ENCODE peak calls at places on chromosome 5, in four cellular contexts. O is IMR-90, S is K562, Y is HepG2. H is an unnamed sample.

GRCh38 chr5:180209137-180209581 is at the start of gene RASGEF1C:
- DNase-seq in S (peak), Y (peak), O (peak), H (peak)

GRCh38 chr5:163731256-163731655 is 225.8 kb downstream of the MAT2B start:
- DNase-seq in S (no peak), Y (no peak), O (no peak), H (no peak)

GRCh38 chr5:72245517-72246238 is 74.4 kb downstream of the MRPS27 start:
- DNase-seq in O (no peak), Y (no peak), S (no peak), H (no peak)

GRCh38 chr5:161925960-161926359 is 78.0 kb downstream of the GABRA1 start:
- DNase-seq in O (no peak), S (peak), Y (no peak), H (no peak)

GRCh38 chr5:76709762-76710161 is 6.2 kb upstream of the F2R start:
- DNase-seq in S (no peak), Y (no peak), O (peak), H (no peak)

GRCh38 chr5:110639307-110639902 is 87.1 kb downstream of the TMEM232 start:
- DNase-seq in Y (no peak), O (peak), S (no peak), H (no peak)

GRCh38 chr5:124156408-124157027 is 589.9 kb downstream of the ZNF608 start:
- DNase-seq in O (peak), S (no peak), Y (no peak), H (no peak)

GRCh38 chr5:68287976-68288755 is 72.6 kb downstream of the PIK3R1 start:
- DNase-seq in Y (peak), O (peak), S (peak), H (peak)

GRCh38 chr5:25688156-25688555 is 1043.4 kb upstream of the CDH10 start:
- DNase-seq in S (no peak), Y (no peak), O (no peak), H (no peak)

GRCh38 chr5:143541943-143542797 is 138.7 kb upstream of the NR3C1 start:
- DNase-seq in O (no peak), S (no peak), Y (no peak), H (no peak)

GRCh38 chr5:180130291-180130869 is 58.8 kb upstream of the RNF130 start:
- DNase-seq in S (no peak), O (no peak), Y (no peak), H (no peak)

GRCh38 chr5:12704955-12705354 is 800.7 kb upstream of the CTNND2 start:
- DNase-seq in O (no peak), S (no peak), Y (no peak), H (no peak)

GRCh38 chr5:108711898-108712297 is 35.8 kb upstream of the FER start:
- DNase-seq in S (no peak), O (no peak), Y (no peak), H (no peak)

GRCh38 chr5:115600771-115601170 is 1.5 kb downstream of the TICAM2 start:
- DNase-seq in Y (no peak), S (no peak), O (peak), H (no peak)

GRCh38 chr5:6262651-6263363 is 115.5 kb downstream of the MED10 start:
- DNase-seq in O (no peak), Y (no peak), S (no peak), H (no peak)

GRCh38 chr5:76813982-76814562 is 4.8 kb upstream of the F2RL1 start:
- DNase-seq in O (peak), Y (peak), S (no peak), H (peak)

GRCh38 chr5:56632939-56633338 is 182.4 kb upstream of the MAP3K1 start:
- DNase-seq in O (no peak), Y (no peak), S (no peak), H (no peak)

GRCh38 chr5:91477408-91477807 is 94.3 kb upstream of the ARRDC3 start:
- DNase-seq in O (no peak), S (no peak), Y (no peak), H (no peak)

GRCh38 chr5:120207139-120207538 is 257.0 kb upstream of the PRR16 start:
- DNase-seq in S (no peak), O (peak), Y (no peak), H (no peak)

GRCh38 chr5:109354761-109355160 is 55.0 kb downstream of the PJA2 start:
- DNase-seq in S (peak), O (no peak), Y (no peak), H (no peak)

GRCh38 chr5:96855041-96855872 is 21.0 kb upstream of the ERAP2 start:
- DNase-seq in S (peak), O (peak), Y (no peak), H (no peak)

GRCh38 chr5:25754895-25755294 is 1110.1 kb upstream of the CDH10 start:
- DNase-seq in S (peak), Y (peak), O (no peak), H (no peak)

GRCh38 chr5:68554566-68555279 is 339.2 kb downstream of the PIK3R1 start:
- DNase-seq in S (peak), Y (no peak), O (peak), H (no peak)

GRCh38 chr5:179854356-179854755 is 4.3 kb downstream of the MRNIP start:
- DNase-seq in S (no peak), O (no peak), Y (no peak), H (no peak)

GRCh38 chr5:155872801-155873200 is 454.2 kb upstream of the SGCD start:
- DNase-seq in Y (no peak), O (peak), S (no peak), H (no peak)

GRCh38 chr5:15927710-15928380 is 251.7 kb downstream of the MARCHF11 start:
- DNase-seq in O (no peak), S (no peak), Y (no peak), H (no peak)

GRCh38 chr5:138954257-138955012 is 79.3 kb upstream of the LRRTM2 start:
- DNase-seq in S (no peak), O (no peak), Y (no peak), H (no peak)

GRCh38 chr5:74766348-74766886 is 500 bp downstream of the GFM2 start:
- DNase-seq in Y (peak), S (peak), O (peak), H (peak)

GRCh38 chr5:124803617-124804331 is 57.3 kb upstream of the ZNF608 start:
- DNase-seq in O (no peak), S (peak), Y (no peak), H (no peak)

DNA sequence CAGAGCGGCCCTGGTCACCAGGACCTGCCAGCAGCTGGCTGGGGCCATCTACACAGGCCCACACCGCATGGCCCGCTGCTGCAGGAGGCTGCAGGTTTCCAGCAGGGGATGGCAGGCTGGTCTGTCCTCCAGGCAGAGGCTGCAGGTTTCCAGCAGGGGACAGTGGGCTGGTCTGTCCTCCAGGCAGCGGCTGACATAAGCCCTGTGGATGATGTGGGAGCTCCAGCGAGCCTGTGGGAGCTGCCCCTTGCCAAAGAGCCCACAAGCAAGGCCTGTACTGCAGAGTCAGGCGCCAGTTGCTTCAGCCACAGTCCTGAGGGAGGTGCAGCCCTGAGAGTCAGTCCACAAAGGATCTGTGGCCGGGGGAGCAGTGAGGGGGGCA is 18.5 kb downstream of the TPPP start:
- DNase-seq in O (no peak), Y (no peak), S (no peak), H (no peak)
- TF ChIP-seq MAZ in O (no peak), Y (no peak), S (no peak), H (no peak)

GRCh38 chr5:67248703-67249589 is 52.3 kb upstream of the CD180 start:
- DNase-seq in S (no peak), O (no peak), Y (no peak), H (no peak)

GRCh38 chr5:67246546-67246945 is 49.9 kb upstream of the CD180 start:
- DNase-seq in Y (no peak), O (no peak), S (no peak), H (no peak)

GRCh38 chr5:67246108-67246507 is 49.5 kb upstream of the CD180 start:
- DNase-seq in O (peak), Y (peak), S (peak), H (peak)

GRCh38 chr5:67245259-67245846 is 48.8 kb upstream of the CD180 start:
- DNase-seq in S (no peak), O (no peak), Y (no peak), H (no peak)

GRCh38 chr5:67249590-67249895 is 52.9 kb upstream of the CD180 start:
- DNase-seq in O (no peak), S (no peak), Y (no peak), H (no peak)
- TF ChIP-seq MAZ in O (no peak), S (no peak), Y (no peak), H (no peak)

GRCh38 chr5:83031391-83031790 is 45.8 kb downstream of the TMEM167A start:
- DNase-seq in S (no peak), Y (no peak), O (no peak), H (no peak)

GRCh38 chr5:83036991-83037390 is 40.2 kb downstream of the TMEM167A start:
- DNase-seq in Y (no peak), S (no peak), O (no peak), H (no peak)

GRCh38 chr5:83035373-83036170 is 41.6 kb downstream of the TMEM167A start:
- DNase-seq in S (no peak), Y (no peak), O (no peak), H (no peak)

GRCh38 chr5:83034036-83034435 is 43.2 kb downstream of the TMEM167A start:
- DNase-seq in O (no peak), S (no peak), Y (no peak), H (no peak)

GRCh38 chr5:83034552-83035181 is 42.5 kb downstream of the TMEM167A start:
- DNase-seq in S (no peak), Y (no peak), O (no peak), H (no peak)
- TF ChIP-seq MAZ in S (no peak), Y (no peak), O (no peak), H (no peak)

DNA sequence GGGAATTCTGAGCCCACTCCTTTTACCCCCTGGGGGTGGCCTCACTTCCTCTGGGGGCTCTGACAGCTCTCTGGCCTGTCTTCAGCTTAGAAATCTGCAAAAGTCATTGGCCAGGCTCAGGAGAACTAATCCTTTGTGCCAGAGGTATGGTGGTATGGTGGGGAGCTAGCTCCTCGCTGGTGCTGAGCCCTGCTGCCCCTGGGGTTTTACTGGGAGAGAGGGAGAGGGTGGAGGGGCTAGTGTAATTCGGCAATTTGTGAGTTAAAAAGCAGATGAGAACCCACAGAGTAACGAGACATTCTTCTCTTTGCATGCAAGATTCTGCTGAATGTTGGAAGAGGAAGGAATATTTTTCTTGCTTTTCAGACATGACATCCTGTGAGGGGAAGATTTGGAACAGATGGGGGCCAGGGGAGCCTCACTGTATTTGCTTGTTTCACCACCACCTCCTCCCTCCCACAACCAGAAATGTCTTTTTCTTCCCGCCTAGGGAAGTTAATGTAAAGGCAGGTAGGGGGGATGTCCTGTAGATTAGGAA is 65.6 kb upstream of the SPRY4 start:
- DNase-seq in Y (no peak), O (no peak), S (no peak), H (no peak)
- TF ChIP-seq MAZ in Y (no peak), O (no peak), S (no peak), H (no peak)

DNA sequence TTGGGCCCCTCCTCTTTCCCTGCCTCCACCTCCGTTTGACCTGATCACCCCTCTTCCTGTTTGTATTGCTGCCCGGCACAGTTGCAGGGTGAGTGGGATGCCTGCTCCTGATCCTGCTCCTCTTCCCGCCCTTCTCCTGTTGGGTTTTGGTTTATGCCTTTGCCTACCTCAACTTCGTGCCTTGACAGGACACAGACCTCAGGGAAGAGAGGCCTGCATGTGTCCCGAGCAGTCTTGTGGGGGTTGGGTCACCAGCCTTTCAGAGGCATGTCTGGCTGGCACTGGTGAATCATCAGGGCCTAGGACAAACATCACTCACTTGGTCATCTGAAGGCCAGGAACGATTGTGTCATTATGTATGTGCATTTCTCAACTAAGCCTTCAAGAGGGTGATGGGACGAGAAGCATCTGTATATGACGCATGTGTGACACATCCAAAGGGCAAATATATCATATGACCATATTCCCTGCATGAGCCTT is 56.9 kb downstream of the NPR3 start:
- DNase-seq in O (peak), Y (peak), S (peak), H (peak)
- TF ChIP-seq MAZ in O (no peak), Y (no peak), S (no peak), H (no peak)

GRCh38 chr5:79074641-79075040 is 5.1 kb downstream of the BHMT2 start:
- DNase-seq in S (no peak), O (peak), Y (peak), H (peak)

GRCh38 chr5:79070002-79070567 is 518 bp downstream of the BHMT2 start:
- DNase-seq in Y (peak), S (no peak), O (peak), H (no peak)

GRCh38 chr5:79069488-79070001 is at the start of the genes BHMT2 and DMGDH:
- DNase-seq in S (no peak), Y (peak), O (peak), H (no peak)
- TF ChIP-seq MAZ in S (no peak), Y (peak), O (no peak), H (no peak)